ENCODE peak calls at places on chromosomes 11 and 22, in nine cellular contexts. J is left cardiac atrium; E is HS-5; I is AML-193; C is stimulated activated CD8-positive, alpha-beta memory T cell treated with anti-CD3 and anti-CD28 coated beads, Interleukin-4, amount 100 ng/mL, for 24 hours; R is GDM1; H is Right ventricle myocardium inferior; B is stimulated activated naive CD4-positive, alpha-beta T cell; N is skeletal muscle cell. X is an unnamed sample.

GRCh38 chr11:66272600-66272999 is 4.2 kb downstream of the RAB1B start:
- DNase-seq in B (no peak), E (no peak), C (no peak), I (no peak), J (no peak), N (no peak), R (no peak), H (no peak), X (no peak)

GRCh38 chr11:46222485-46223251 is 54.8 kb upstream of the CREB3L1 start:
- DNase-seq in J (no peak), E (no peak), I (no peak), B (no peak), N (no peak), C (no peak), H (no peak), R (no peak), X (no peak)

GRCh38 chr11:94193288-94193687 is 64.6 kb downstream of the PANX1 start:
- DNase-seq in H (no peak), N (peak; percentile 86), I (no peak), C (no peak), E (peak; percentile 75), B (no peak), R (no peak), J (no peak), X (no peak)

GRCh38 chr11:12900496-12900895 is 108.6 kb upstream of the RASSF10 start:
- DNase-seq in B (no peak), E (peak; percentile 89), N (peak; percentile 79), H (no peak), R (no peak), I (no peak), C (no peak), J (no peak), X (no peak)

GRCh38 chr11:117547188-117547831 is 219.7 kb downstream of the CEP164 start:
- DNase-seq in E (no peak), R (no peak), N (no peak), J (no peak), H (no peak), C (no peak), I (no peak), B (no peak), X (no peak)

GRCh38 chr11:102810943-102811528 is 13.1 kb upstream of the MMP1 start:
- DNase-seq in B (no peak), I (peak; percentile 9), J (no peak), R (no peak), H (no peak), N (no peak), E (no peak), C (no peak), X (peak; percentile 31)

GRCh38 chr11:1283906-1284305 is 25.5 kb downstream of the TOLLIP start:
- DNase-seq in R (no peak), I (no peak), J (peak; percentile 13), C (no peak), H (peak; percentile 28), B (no peak), E (no peak), N (no peak), X (no peak)

GRCh38 chr11:123351375-123351774 is 78.7 kb upstream of the GRAMD1B start:
- DNase-seq in H (peak; percentile 68), B (no peak), C (no peak), N (no peak), E (no peak), I (no peak), J (peak; percentile 26), R (no peak), X (no peak)

GRCh38 chr11:125772834-125773505 is 5.7 kb downstream of the PATE2 start:
- DNase-seq in R (no peak), B (no peak), C (no peak), I (no peak), E (peak; percentile 16), H (no peak), N (peak; percentile 25), J (no peak), X (no peak)

GRCh38 chr11:23112987-23113886 is 253.0 kb upstream of the CCDC179 start:
- DNase-seq in H (no peak), B (no peak), J (no peak), N (peak; percentile 2), C (no peak), R (no peak), I (peak; percentile 7), E (peak; percentile 15), X (peak; percentile 61)

GRCh38 chr22:47884200-47884599 is 1121.8 kb downstream of the TBC1D22A start:
- DNase-seq in N (no peak), B (no peak), J (no peak), H (no peak), R (no peak), C (no peak), I (no peak), E (no peak), X (no peak)

GRCh38 chr11:72726266-72727220 is 25.7 kb downstream of the ARAP1 start:
- DNase-seq in C (no peak), I (no peak), B (no peak), E (no peak), N (no peak), J (no peak), R (no peak), H (no peak), X (no peak)

GRCh38 chr22:27507935-27508504 is 293.5 kb downstream of the MN1 start:
- DNase-seq in E (no peak), B (no peak), C (no peak), J (no peak), I (no peak), R (no peak), H (no peak), N (no peak), X (no peak)

GRCh38 chr11:47433157-47433556 is 6.9 kb upstream of the PSMC3 start:
- DNase-seq in B (no peak), N (peak; percentile 35), C (no peak), R (no peak), E (no peak), H (no peak), J (no peak), I (no peak), X (no peak)

GRCh38 chr11:93059074-93059957 is 89.9 kb downstream of the MTNR1B start:
- DNase-seq in I (no peak), R (no peak), H (no peak), C (no peak), N (peak; percentile 76), J (no peak), E (no peak), B (no peak), X (no peak)

GRCh38 chr22:19046719-19047609 is 75.2 kb downstream of the DGCR2 start:
- DNase-seq in H (peak; percentile 9), E (no peak), B (no peak), J (no peak), I (no peak), C (no peak), R (no peak), N (no peak), X (no peak)

GRCh38 chr11:78921517-78921916 is 346.9 kb upstream of the NARS2 start:
- DNase-seq in C (no peak), I (no peak), H (no peak), E (no peak), J (no peak), R (no peak), B (no peak), N (no peak), X (no peak)

GRCh38 chr11:9753031-9753430 is 89.2 kb downstream of the SWAP70 start:
- DNase-seq in N (no peak), R (no peak), B (no peak), C (no peak), E (peak; percentile 72), I (peak; percentile 29), H (no peak), J (no peak), X (peak; percentile 4)

GRCh38 chr11:73194593-73194992 is 23.5 kb upstream of the P2RY2 start:
- DNase-seq in B (no peak), I (no peak), C (no peak), E (no peak), H (no peak), J (no peak), N (no peak), R (no peak), X (no peak)

GRCh38 chr11:83006877-83007330 is 64.8 kb downstream of the RAB30 start:
- DNase-seq in N (no peak), R (no peak), J (no peak), E (no peak), I (no peak), B (no peak), C (no peak), H (no peak), X (no peak)

GRCh38 chr11:32659672-32660071 is 76.0 kb downstream of the EIF3M start:
- DNase-seq in H (no peak), N (no peak), E (no peak), I (no peak), R (no peak), C (no peak), J (no peak), B (no peak), X (no peak)

GRCh38 chr11:94326947-94327346 is 22.6 kb downstream of the IZUMO1R start:
- DNase-seq in E (no peak), N (no peak), I (no peak), R (no peak), B (no peak), H (no peak), J (no peak), C (no peak), X (no peak)

GRCh38 chr11:101583180-101584128 is at the start of gene TRPC6:
- DNase-seq in I (no peak), C (no peak), J (peak; percentile 21), N (no peak), B (no peak), E (peak; percentile 42), H (peak; percentile 55), R (no peak), X (no peak)

GRCh38 chr11:46557684-46558151 is 36.1 kb downstream of the AMBRA1 start:
- DNase-seq in I (no peak), R (no peak), H (no peak), B (no peak), J (no peak), C (no peak), N (no peak), E (no peak), X (no peak)

GRCh38 chr11:34235591-34236071 is 122.2 kb downstream of the ABTB2 start:
- DNase-seq in B (no peak), N (no peak), I (no peak), C (no peak), J (no peak), E (no peak), H (no peak), R (no peak), X (no peak)

X was measured in Kasumi-1.